ENCODE peak calls at places on chromosomes 2 and 18, in four cellular contexts. One of them, this sample, is unnamed.

GRCh38 chr18:21111351-21112139 is at the start of gene ROCK1:
- DNase-seq in endodermal cell: peak
- DNase-seq in GM23338: peak
- DNase-seq in ovary: peak
- DNase-seq in this sample: peak

GRCh38 chr2:144256996-144257707 is 262.8 kb downstream of the ZEB2 start:
- DNase-seq in endodermal cell: no peak
- DNase-seq in ovary: no peak
- DNase-seq in GM23338: no peak
- DNase-seq in this sample: no peak

GRCh38 chr18:58727776-58728500 is 56.7 kb downstream of the MALT1 start:
- DNase-seq in GM23338: no peak
- DNase-seq in ovary: no peak
- DNase-seq in endodermal cell: no peak
- DNase-seq in this sample: no peak

GRCh38 chr18:80245781-80246655 is 1.3 kb downstream of the PARD6G start:
- DNase-seq in ovary: peak
- DNase-seq in GM23338: peak
- DNase-seq in endodermal cell: peak
- DNase-seq in this sample: no peak

GRCh38 chr2:15912203-15912602 is 28.1 kb upstream of the MYCN start:
- DNase-seq in ovary: peak
- DNase-seq in endodermal cell: peak
- DNase-seq in GM23338: no peak
- DNase-seq in this sample: no peak

GRCh38 chr18:12373771-12374116 is 3.3 kb downstream of the AFG3L2 start:
- DNase-seq in endodermal cell: no peak
- DNase-seq in ovary: no peak
- DNase-seq in GM23338: no peak
- DNase-seq in this sample: no peak

GRCh38 chr2:190697421-190697820 is 48.5 kb downstream of the NAB1 start:
- DNase-seq in GM23338: no peak
- DNase-seq in ovary: no peak
- DNase-seq in endodermal cell: peak
- DNase-seq in this sample: no peak

GRCh38 chr2:19857806-19858205 is 44.0 kb downstream of the TTC32 start:
- DNase-seq in endodermal cell: peak
- DNase-seq in GM23338: no peak
- DNase-seq in ovary: no peak
- DNase-seq in this sample: no peak

GRCh38 chr2:239386872-239387445 is 13.9 kb downstream of the HDAC4 start:
- DNase-seq in endodermal cell: no peak
- DNase-seq in GM23338: no peak
- DNase-seq in ovary: no peak
- DNase-seq in this sample: no peak

GRCh38 chr2:60899230-60899891 is 18.0 kb downstream of the REL start:
- DNase-seq in endodermal cell: no peak
- DNase-seq in GM23338: no peak
- DNase-seq in ovary: no peak
- DNase-seq in this sample: no peak

GRCh38 chr18:79241755-79242154 is 154.0 kb upstream of the NFATC1 start:
- DNase-seq in ovary: no peak
- DNase-seq in GM23338: no peak
- DNase-seq in endodermal cell: no peak
- DNase-seq in this sample: no peak

GRCh38 chr2:136247204-136247990 is 129.4 kb upstream of the CXCR4 start:
- DNase-seq in endodermal cell: no peak
- DNase-seq in ovary: no peak
- DNase-seq in GM23338: no peak
- DNase-seq in this sample: peak

GRCh38 chr2:151051584-151052220 is 210.0 kb downstream of the RBM43 start:
- DNase-seq in ovary: no peak
- DNase-seq in GM23338: peak
- DNase-seq in endodermal cell: peak
- DNase-seq in this sample: no peak

GRCh38 chr2:41939410-41939775 is 108.4 kb upstream of the PKDCC start:
- DNase-seq in ovary: no peak
- DNase-seq in endodermal cell: no peak
- DNase-seq in GM23338: no peak
- DNase-seq in this sample: no peak

GRCh38 chr18:52554180-52554579 is 214.2 kb downstream of the DCC start:
- DNase-seq in GM23338: no peak
- DNase-seq in endodermal cell: no peak
- DNase-seq in ovary: no peak
- DNase-seq in this sample: no peak

GRCh38 chr2:240650254-240650965 is 25.1 kb downstream of the GPR35 start:
- DNase-seq in ovary: no peak
- DNase-seq in endodermal cell: peak
- DNase-seq in GM23338: no peak
- DNase-seq in this sample: no peak

GRCh38 chr2:239774933-239775622 is 250.1 kb downstream of the NDUFA10 start:
- DNase-seq in GM23338: no peak
- DNase-seq in endodermal cell: peak
- DNase-seq in ovary: no peak
- DNase-seq in this sample: no peak

GRCh38 chr2:138059487-138059886 is 95.2 kb downstream of the HNMT start:
- DNase-seq in endodermal cell: no peak
- DNase-seq in GM23338: no peak
- DNase-seq in ovary: no peak
- DNase-seq in this sample: no peak

GRCh38 chr2:158456309-158457066 is at the start of the genes CCDC148 and PKP4:
- DNase-seq in ovary: peak
- DNase-seq in endodermal cell: peak
- DNase-seq in GM23338: peak
- DNase-seq in this sample: peak
- TF ChIP-seq CTCF in ovary: peak
- TF ChIP-seq CTCF in endodermal cell: peak
- TF ChIP-seq CTCF in GM23338: no peak
- TF ChIP-seq CTCF in this sample: no peak

GRCh38 chr18:212780-213179 is 54.4 kb downstream of the USP14 start:
- DNase-seq in ovary: no peak
- DNase-seq in endodermal cell: no peak
- DNase-seq in GM23338: no peak
- DNase-seq in this sample: no peak

GRCh38 chr18:211582-211981 is 53.2 kb downstream of the USP14 start:
- DNase-seq in GM23338: no peak
- DNase-seq in ovary: no peak
- DNase-seq in endodermal cell: no peak
- DNase-seq in this sample: no peak

GRCh38 chr18:213505-213904 is 54.3 kb downstream of the THOC1 start:
- DNase-seq in endodermal cell: no peak
- DNase-seq in ovary: no peak
- DNase-seq in GM23338: no peak
- DNase-seq in this sample: no peak

GRCh38 chr18:210780-211179 is 52.4 kb downstream of the USP14 start:
- DNase-seq in ovary: no peak
- DNase-seq in GM23338: peak
- DNase-seq in endodermal cell: peak
- DNase-seq in this sample: no peak

GRCh38 chr18:210075-210474 is 51.7 kb downstream of the USP14 start:
- DNase-seq in endodermal cell: no peak
- DNase-seq in ovary: no peak
- DNase-seq in GM23338: no peak
- DNase-seq in this sample: no peak
- H3K4me3 ChIP-seq in endodermal cell: no peak
- H3K4me3 ChIP-seq in ovary: no peak
- H3K4me3 ChIP-seq in GM23338: no peak
- H3K4me3 ChIP-seq in this sample: no peak

DNA sequence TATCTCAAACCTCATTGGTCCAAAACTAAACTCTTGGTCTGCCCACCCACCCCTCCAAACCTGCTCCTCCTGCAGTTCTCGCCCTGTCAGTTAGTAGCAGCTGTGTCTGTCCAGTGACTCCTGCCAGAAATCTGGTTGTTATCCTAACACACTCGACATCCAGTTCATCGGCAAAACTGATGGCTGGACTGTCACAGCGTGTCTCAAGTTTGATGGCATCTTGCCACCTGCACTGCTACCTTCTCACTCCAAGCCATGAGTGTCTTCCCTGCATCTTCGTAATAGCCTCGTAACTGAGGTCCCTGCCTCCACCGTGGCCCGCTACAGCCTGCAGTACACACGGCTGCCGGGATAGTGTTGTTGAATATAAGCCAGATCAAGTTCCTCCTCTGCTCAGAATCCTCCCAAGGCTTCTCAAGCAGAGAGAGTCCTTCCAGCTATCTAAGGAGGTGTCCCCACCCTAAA is 470.1 kb upstream of the RAB12 start:
- DNase-seq in ovary: peak
- DNase-seq in GM23338: no peak
- DNase-seq in endodermal cell: no peak
- DNase-seq in this sample: no peak
- H3K27ac ChIP-seq in ovary: peak
- H3K27ac ChIP-seq in GM23338: no peak
- H3K27ac ChIP-seq in endodermal cell: no peak
- H3K27ac ChIP-seq in this sample: peak

DNA sequence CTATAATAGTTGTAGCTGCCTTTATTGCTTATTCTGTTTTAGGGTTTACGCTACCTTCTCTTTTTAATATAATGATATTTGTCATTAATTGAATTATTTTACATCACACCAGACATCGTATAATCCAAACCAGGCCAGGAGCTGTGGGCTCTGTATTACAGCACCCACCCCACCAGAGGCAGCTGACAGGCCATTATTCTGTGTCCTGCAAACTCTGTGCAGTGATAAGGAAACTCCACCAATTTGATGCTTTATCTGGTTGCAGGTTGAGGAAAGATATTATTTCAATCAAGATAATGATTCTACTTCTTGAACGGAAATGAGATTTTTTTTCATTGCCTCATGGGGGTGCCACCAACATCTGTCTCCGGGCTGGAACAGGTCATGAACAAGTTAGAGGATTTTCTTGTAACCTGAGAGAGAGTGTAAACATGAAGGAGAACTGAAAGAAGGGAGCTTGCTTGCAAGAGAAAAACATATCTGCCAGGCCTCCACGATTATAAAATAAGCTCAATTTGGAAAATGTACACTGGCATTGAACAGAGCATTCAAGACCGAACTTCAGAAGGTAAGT is 227.2 kb downstream of the ZBTB7C start:
- DNase-seq in GM23338: no peak
- DNase-seq in ovary: no peak
- DNase-seq in endodermal cell: no peak
- DNase-seq in this sample: no peak
- TF ChIP-seq CTCF in GM23338: no peak
- TF ChIP-seq CTCF in ovary: no peak
- TF ChIP-seq CTCF in endodermal cell: no peak
- TF ChIP-seq CTCF in this sample: no peak

This sample was measured in dorsolateral prefrontal cortex.